ENCODE peak calls at places on chromosomes 6 and 20, in five cellular contexts. V is mesothelial cell of epicardium, X is astrocyte, K is transverse colon, Q is OCI-LY7. H is an unnamed sample.

GRCh38 chr6:105501945-105502344 is 99.1 kb upstream of the PREP start:
- DNase-seq in V (no peak), X (no peak), K (no peak), Q (no peak), H (no peak)

GRCh38 chr6:19180348-19181073 is 656.7 kb upstream of the ID4 start:
- DNase-seq in V (no peak), X (no peak), K (peak), Q (no peak), H (no peak)

GRCh38 chr6:93389192-93389591 is 30.2 kb downstream of the EPHA7 start:
- DNase-seq in V (no peak), X (no peak), K (no peak), Q (no peak), H (no peak)

GRCh38 chr20:57476073-57476526 is 48.8 kb downstream of the CTCFL start:
- DNase-seq in V (no peak), X (no peak), K (no peak), Q (peak), H (no peak)

GRCh38 chr6:41638801-41639555 is 710 bp downstream of the MDFI start:
- DNase-seq in V (no peak), X (peak), K (no peak), Q (no peak), H (no peak)

GRCh38 chr20:57471496-57472210 is 53.3 kb downstream of the CTCFL start:
- DNase-seq in V (no peak), X (no peak), K (no peak), Q (no peak), H (no peak)

GRCh38 chr6:18367371-18367770 is 19.8 kb upstream of the RNF144B start:
- DNase-seq in V (no peak), X (no peak), K (no peak), Q (no peak), H (no peak)

GRCh38 chr6:148272084-148272483 is 70.6 kb upstream of the SASH1 start:
- DNase-seq in V (no peak), X (peak), K (no peak), Q (no peak), H (no peak)

DNA sequence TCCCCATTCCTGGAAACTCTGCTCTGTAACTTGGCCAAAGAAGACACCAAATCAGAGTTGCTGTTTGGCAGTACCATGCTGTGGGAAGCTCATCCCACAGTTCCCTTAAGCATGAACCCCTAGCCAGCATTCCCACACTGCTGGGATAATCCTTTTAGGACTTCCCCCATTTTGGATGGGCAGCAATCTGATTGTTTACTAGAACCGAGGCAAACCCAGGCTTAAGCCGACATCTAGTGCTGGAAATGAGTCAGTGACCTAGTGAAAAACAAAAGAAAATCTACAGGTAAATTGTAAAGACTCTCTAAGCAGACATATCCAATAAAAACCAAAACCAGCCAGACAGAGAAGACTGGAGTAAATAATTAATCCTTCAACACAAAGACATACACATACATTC is 5.2 kb downstream of the DNAH8 start:
- DNase-seq in V (no peak), X (no peak), K (no peak), Q (no peak), H (no peak)
- TF ChIP-seq CTCF in V (no peak), X (no peak), K (no peak), Q (peak), H (no peak)

GRCh38 chr6:39054577-39055142 is 6.1 kb downstream of the GLP1R start:
- DNase-seq in V (no peak), X (no peak), K (peak), Q (no peak), H (no peak)
- TF ChIP-seq CTCF in V (no peak), X (no peak), K (no peak), Q (no peak), H (no peak)

GRCh38 chr20:6265204-6265904 is 142.5 kb upstream of the FERMT1 start:
- DNase-seq in V (no peak), X (peak), K (no peak), Q (peak), H (no peak)
- TF ChIP-seq CTCF in V (no peak), X (peak), K (no peak), Q (peak), H (no peak)

GRCh38 chr6:158438201-158438600 is 121.7 kb upstream of the TMEM181 start:
- DNase-seq in V (no peak), X (no peak), K (no peak), Q (no peak), H (no peak)
- TF ChIP-seq CTCF in V (no peak), X (no peak), K (no peak), Q (no peak), H (no peak)

GRCh38 chr6:144265061-144265357 is 20.1 kb upstream of the UTRN start:
- DNase-seq in V (no peak), X (peak), K (no peak), Q (no peak), H (no peak)

GRCh38 chr6:144263786-144264185 is 21.3 kb upstream of the UTRN start:
- DNase-seq in V (no peak), X (peak), K (no peak), Q (no peak), H (no peak)

GRCh38 chr6:144266091-144266649 is 19.0 kb upstream of the UTRN start:
- DNase-seq in V (peak), X (peak), K (peak), Q (no peak), H (no peak)

GRCh38 chr6:144264270-144265060 is 20.7 kb upstream of the UTRN start:
- DNase-seq in V (no peak), X (peak), K (no peak), Q (no peak), H (no peak)

DNA sequence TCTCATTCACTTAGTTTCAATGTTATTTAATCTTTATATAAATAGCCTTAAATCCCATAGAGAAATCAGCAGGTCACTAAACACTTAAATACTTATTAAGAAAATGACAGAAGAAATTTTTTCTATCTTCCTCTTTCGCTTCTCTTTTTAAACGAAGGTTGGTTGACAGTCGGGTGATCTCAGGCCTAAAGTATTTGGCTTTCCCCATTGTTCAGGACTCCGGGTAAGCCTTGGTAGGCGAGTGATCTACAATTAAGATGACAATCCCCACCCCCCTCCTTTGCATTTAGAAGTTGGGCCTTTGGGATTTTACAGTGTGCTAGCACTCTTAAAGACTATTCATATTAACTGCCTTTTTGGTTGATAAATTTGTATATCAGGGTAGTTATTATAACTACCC is 19.7 kb upstream of the UTRN start:
- DNase-seq in V (no peak), X (peak), K (no peak), Q (peak), H (no peak)
- TF ChIP-seq CTCF in V (no peak), X (no peak), K (no peak), Q (no peak), H (no peak)

GRCh38 chr6:131958551-131959470 is 7.6 kb upstream of the CCN2 start:
- DNase-seq in V (no peak), X (no peak), K (peak), Q (no peak), H (no peak)

GRCh38 chr6:131963063-131963462 is 11.9 kb upstream of the CCN2 start:
- DNase-seq in V (no peak), X (no peak), K (no peak), Q (no peak), H (no peak)

GRCh38 chr6:131955876-131956275 is 4.7 kb upstream of the CCN2 start:
- DNase-seq in V (no peak), X (no peak), K (no peak), Q (no peak), H (no peak)

GRCh38 chr6:131958095-131958494 is 6.9 kb upstream of the CCN2 start:
- DNase-seq in V (no peak), X (no peak), K (no peak), Q (no peak), H (no peak)

DNA sequence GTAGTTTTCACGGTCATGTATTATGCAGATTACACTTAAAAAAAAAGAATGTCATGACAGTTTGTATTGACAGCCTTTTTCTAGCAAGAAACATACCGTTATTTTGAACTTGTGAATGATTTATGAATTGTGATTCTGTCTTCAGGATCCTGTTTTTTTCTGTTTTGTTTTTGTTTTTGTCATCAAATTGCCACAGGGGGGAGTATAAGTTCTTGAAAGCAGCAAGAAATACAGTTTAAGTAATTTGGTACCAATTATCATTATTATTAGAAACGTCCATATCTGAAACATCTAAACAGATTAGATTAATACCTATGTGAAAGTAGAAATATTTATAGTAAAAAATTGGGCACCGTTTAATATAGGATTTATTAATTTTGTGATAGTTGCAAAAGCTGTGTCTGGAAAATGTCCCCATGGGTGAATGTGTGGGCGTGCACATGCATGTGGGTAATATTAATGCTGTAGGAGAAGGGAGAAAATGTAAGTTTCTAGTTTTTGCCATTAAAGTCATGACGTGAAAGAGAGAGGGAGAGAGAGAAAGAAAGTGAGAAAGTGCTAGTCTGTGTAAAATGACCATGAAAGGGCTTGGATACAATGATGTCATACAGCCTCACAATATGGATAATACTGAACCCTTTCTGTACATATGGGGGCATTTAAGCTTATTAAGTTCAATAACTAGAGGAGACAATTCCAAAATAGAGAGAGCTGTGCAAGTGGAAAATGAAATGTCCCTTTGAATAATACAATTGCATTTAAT is 9.4 kb upstream of the CCN2 start:
- DNase-seq in V (no peak), X (no peak), K (no peak), Q (peak), H (no peak)
- TF ChIP-seq CTCF in V (no peak), X (no peak), K (no peak), Q (peak), H (no peak)

GRCh38 chr20:9354579-9354978 is 159.8 kb upstream of the LAMP5 start:
- DNase-seq in V (no peak), X (no peak), K (no peak), Q (no peak), H (no peak)
- TF ChIP-seq CTCF in V (no peak), X (no peak), K (no peak), Q (no peak), H (no peak)

GRCh38 chr6:14661188-14661587 is 543.6 kb downstream of the CD83 start:
- DNase-seq in V (no peak), X (no peak), K (no peak), Q (peak), H (peak)

GRCh38 chr6:14665827-14666724 is 548.5 kb downstream of the CD83 start:
- DNase-seq in V (no peak), X (peak), K (peak), Q (peak), H (peak)

GRCh38 chr6:14661696-14662095 is 544.1 kb downstream of the CD83 start:
- DNase-seq in V (no peak), X (no peak), K (no peak), Q (no peak), H (no peak)

GRCh38 chr6:14664616-14665315 is 547.2 kb downstream of the CD83 start:
- DNase-seq in V (no peak), X (no peak), K (no peak), Q (peak), H (no peak)

GRCh38 chr6:14664112-14664592 is 546.6 kb downstream of the CD83 start:
- DNase-seq in V (no peak), X (no peak), K (no peak), Q (peak), H (no peak)
- TF ChIP-seq CTCF in V (no peak), X (no peak), K (no peak), Q (peak), H (no peak)